ENCODE peak calls at places on chromosomes 6 and 20, in five cellular contexts. O, P, G, F and H are unnamed samples.

GRCh38 chr6:17365961-17366360 is 27.4 kb upstream of the CAP2 start:
- DNase-seq in G (no peak), F (no peak), P (no peak), O (no peak), H (no peak)

GRCh38 chr20:3741846-3742458 is 9.5 kb downstream of the HSPA12B start:
- DNase-seq in F (no peak), G (no peak), O (no peak), P (no peak), H (no peak)

GRCh38 chr6:43934803-43935602 is 165.0 kb downstream of the VEGFA start:
- DNase-seq in O (no peak), P (no peak), F (no peak), G (no peak), H (no peak)

GRCh38 chr6:163132050-163132750 is 282.3 kb upstream of the QKI start:
- DNase-seq in P (no peak), F (no peak), G (no peak), O (no peak), H (peak; percentile 31)

GRCh38 chr6:169883316-169883715 is 131.9 kb downstream of the ERMARD start:
- DNase-seq in P (no peak), G (no peak), O (peak; percentile 30), F (no peak), H (no peak)

GRCh38 chr20:56202493-56203077 is 45.9 kb upstream of the MC3R start:
- DNase-seq in G (no peak), O (no peak), P (peak; percentile 59), F (no peak), H (peak; percentile 28)

GRCh38 chr20:20343886-20344381 is 24.0 kb upstream of the INSM1 start:
- DNase-seq in P (no peak), G (no peak), O (no peak), F (no peak), H (no peak)

GRCh38 chr20:4603724-4604123 is 118.0 kb upstream of the PRND start:
- DNase-seq in F (no peak), O (no peak), G (no peak), P (peak; percentile 96), H (peak; percentile 13)

GRCh38 chr6:144482142-144482541 is 197.0 kb downstream of the UTRN start:
- DNase-seq in P (peak; percentile 80), F (peak; percentile 50), O (peak; percentile 63), G (peak; percentile 61), H (peak; percentile 92)

GRCh38 chr20:21046413-21047070 is 59.6 kb downstream of the LINC00237 start:
- DNase-seq in F (no peak), G (no peak), P (no peak), O (no peak), H (no peak)

GRCh38 chr20:47237715-47238114 is 118.8 kb downstream of the ZMYND8 start:
- DNase-seq in F (no peak), O (no peak), P (peak; percentile 55), G (no peak), H (no peak)

GRCh38 chr6:35359744-35360348 is 17.5 kb downstream of the PPARD start:
- DNase-seq in G (no peak), F (no peak), O (no peak), P (peak; percentile 72), H (peak; percentile 97)

GRCh38 chr6:68778356-68779020 is 143.4 kb downstream of the ADGRB3 start:
- DNase-seq in O (peak; percentile 48), P (peak; percentile 0), G (no peak), F (no peak), H (peak; percentile 79)

GRCh38 chr20:14963262-14963663 is 625.9 kb upstream of the FLRT3 start:
- DNase-seq in O (no peak), F (no peak), G (no peak), P (peak; percentile 15), H (no peak)

GRCh38 chr6:147033267-147033666 is 170.9 kb upstream of the STXBP5 start:
- DNase-seq in G (no peak), P (no peak), F (no peak), O (no peak), H (no peak)

GRCh38 chr6:29509239-29509638 is 21.5 kb upstream of the MAS1L start:
- DNase-seq in O (peak; percentile 34), G (no peak), P (no peak), F (no peak), H (no peak)

GRCh38 chr6:145206247-145206907 is 528.9 kb downstream of the EPM2A start:
- DNase-seq in G (no peak), P (peak; percentile 51), O (no peak), F (no peak), H (peak; percentile 61)

GRCh38 chr6:134527108-134527787 is 209.3 kb upstream of the SGK1 start:
- DNase-seq in F (no peak), O (no peak), P (no peak), G (no peak), H (no peak)

GRCh38 chr6:4055420-4056041 is 23.4 kb downstream of the FAM217A start:
- DNase-seq in F (no peak), O (no peak), P (peak; percentile 91), G (no peak), H (peak; percentile 91)

GRCh38 chr20:50572922-50573777 is 63.0 kb downstream of the PTPN1 start:
- DNase-seq in P (peak; percentile 79), F (no peak), O (no peak), G (no peak), H (peak; percentile 78)

GRCh38 chr20:17614176-17614811 is 44.4 kb downstream of the DSTN start:
- DNase-seq in F (no peak), G (no peak), P (peak; percentile 62), O (peak; percentile 48), H (peak; percentile 53)

GRCh38 chr6:119333707-119334295 is 15.8 kb downstream of the MAN1A1 start:
- DNase-seq in P (peak; percentile 28), O (no peak), G (peak; percentile 35), F (no peak), H (peak; percentile 42)

GRCh38 chr6:6376845-6377244 is 56.4 kb upstream of the F13A1 start:
- DNase-seq in F (no peak), O (no peak), P (no peak), G (no peak), H (no peak)

GRCh38 chr6:113184291-113184690 is 672.9 kb upstream of the MARCKS start:
- DNase-seq in F (no peak), G (no peak), P (peak; percentile 92), O (no peak), H (peak; percentile 86)

GRCh38 chr6:43964659-43965570 is 162.3 kb downstream of the MRPL14 start:
- DNase-seq in G (no peak), P (no peak), F (no peak), O (peak; percentile 42), H (no peak)

GRCh38 chr6:161318456-161318855 is 44.6 kb upstream of the AGPAT4 start:
- DNase-seq in O (no peak), F (no peak), P (no peak), G (no peak), H (no peak)

GRCh38 chr6:44715188-44715587 is 327.7 kb downstream of the CDC5L start:
- DNase-seq in P (no peak), G (no peak), O (no peak), F (no peak), H (no peak)

GRCh38 chr6:25314776-25315175 is 35.6 kb downstream of the CARMIL1 start:
- DNase-seq in O (no peak), F (no peak), G (no peak), P (no peak), H (no peak)

GRCh38 chr6:138289739-138290138 is 71.4 kb upstream of the PBOV1 start:
- DNase-seq in P (no peak), G (no peak), F (no peak), O (no peak), H (peak; percentile 23)

GRCh38 chr20:2840967-2841531 is 504 bp downstream of the VPS16 start:
- DNase-seq in G (no peak), F (peak; percentile 41), P (peak; percentile 58), O (peak; percentile 71), H (peak; percentile 63)

GRCh38 chr20:41714030-41714429 is 95.9 kb upstream of the CHD6 start:
- DNase-seq in F (no peak), G (no peak), P (no peak), O (no peak), H (no peak)

GRCh38 chr6:3808759-3809514 is 40.2 kb upstream of the FAM50B start:
- DNase-seq in F (no peak), O (no peak), G (no peak), P (peak; percentile 77), H (peak; percentile 89)